ENCODE peak calls at places on chromosomes 6 and 20, in seven cellular contexts. G, I, N, Y, L, P and O are unnamed samples.

GRCh38 chr20:49979030-49979832 is 3.5 kb upstream of the SNAI1 start:
- DNase-seq in G (peak), I (no peak), N (peak), Y (peak), L (peak), P (peak), O (peak)

GRCh38 chr6:34522740-34523139 is 33.4 kb downstream of the SPDEF start:
- DNase-seq in G (no peak), I (no peak), N (no peak), Y (no peak), L (peak), P (no peak), O (no peak)

GRCh38 chr6:127550403-127550802 is 26.6 kb upstream of the C6orf58 start:
- DNase-seq in G (no peak), I (no peak), N (no peak), Y (no peak), L (no peak), P (no peak), O (no peak)

GRCh38 chr6:107064579-107065065 is 36.6 kb downstream of the MTRES1 start:
- DNase-seq in G (no peak), I (no peak), N (no peak), Y (no peak), L (no peak), P (no peak), O (no peak)

GRCh38 chr20:35768731-35769664 is 2.8 kb upstream of the PHF20 start:
- DNase-seq in G (peak), I (peak), N (peak), Y (no peak), L (peak), P (no peak), O (peak)

GRCh38 chr6:170164271-170164900 is 126.5 kb downstream of the DLL1 start:
- DNase-seq in G (no peak), I (no peak), N (no peak), Y (no peak), L (no peak), P (peak), O (no peak)

GRCh38 chr6:27250955-27251671 is 3.6 kb downstream of the PRSS16 start:
- DNase-seq in G (peak), I (no peak), N (peak), Y (no peak), L (peak), P (peak), O (no peak)

GRCh38 chr20:50138479-50139393 is 14.8 kb downstream of the PEDS1 start:
- DNase-seq in G (no peak), I (no peak), N (no peak), Y (no peak), L (peak), P (no peak), O (peak)

GRCh38 chr6:160798625-160799024 is 96.6 kb downstream of the PLG start:
- DNase-seq in G (no peak), I (no peak), N (no peak), Y (no peak), L (no peak), P (no peak), O (no peak)

GRCh38 chr6:127971945-127972391 is 71.1 kb upstream of the THEMIS start:
- DNase-seq in G (peak), I (no peak), N (no peak), Y (no peak), L (no peak), P (no peak), O (no peak)

GRCh38 chr6:4262506-4262905 is 127.1 kb upstream of the ECI2 start:
- DNase-seq in G (no peak), I (no peak), N (no peak), Y (no peak), L (no peak), P (no peak), O (no peak)

GRCh38 chr6:11194399-11195274 is 37.8 kb downstream of the NEDD9 start:
- DNase-seq in G (no peak), I (peak), N (peak), Y (no peak), L (no peak), P (no peak), O (no peak)

GRCh38 chr6:4460595-4461475 is 315.4 kb upstream of the CDYL start:
- DNase-seq in G (no peak), I (no peak), N (peak), Y (no peak), L (peak), P (no peak), O (peak)

GRCh38 chr6:134464690-134465411 is 146.9 kb upstream of the SGK1 start:
- DNase-seq in G (no peak), I (no peak), N (no peak), Y (no peak), L (no peak), P (no peak), O (no peak)

GRCh38 chr6:166204852-166205650 is 37.4 kb upstream of the TBXT start:
- DNase-seq in G (no peak), I (no peak), N (no peak), Y (no peak), L (no peak), P (peak), O (no peak)

GRCh38 chr6:110310861-110311446 is 47.2 kb downstream of the METTL24 start:
- DNase-seq in G (no peak), I (no peak), N (no peak), Y (no peak), L (no peak), P (no peak), O (no peak)

GRCh38 chr6:4973972-4974885 is 29.6 kb downstream of the RPP40 start:
- DNase-seq in G (no peak), I (peak), N (peak), Y (no peak), L (no peak), P (no peak), O (no peak)

GRCh38 chr6:24484657-24485318 is 4.6 kb downstream of the GPLD1 start:
- DNase-seq in G (no peak), I (no peak), N (no peak), Y (no peak), L (no peak), P (no peak), O (no peak)

GRCh38 chr20:44014807-44015732 is 100.4 kb downstream of the TOX2 start:
- DNase-seq in G (no peak), I (no peak), N (peak), Y (no peak), L (no peak), P (peak), O (no peak)

GRCh38 chr6:63817492-63818050 is 182.0 kb downstream of the PHF3 start:
- DNase-seq in G (no peak), I (no peak), N (no peak), Y (no peak), L (no peak), P (no peak), O (no peak)